ENCODE peak calls at places on chromosomes 5 and 9, in four cellular contexts. R is progenitor cell of endocrine pancreas, I is lower leg skin, S is uterus. E is an unnamed sample.

GRCh38 chr9:31210982-31211570 is 1173.4 kb upstream of the ACO1 start:
- DNase-seq in R (no peak), I (no peak), S (no peak), E (no peak)

GRCh38 chr5:2133080-2133479 is 250.4 kb upstream of the IRX4 start:
- DNase-seq in R (no peak), I (no peak), S (no peak), E (no peak)

GRCh38 chr5:91848453-91848852 is 465.3 kb upstream of the ARRDC3 start:
- DNase-seq in R (no peak), I (no peak), S (no peak), E (no peak)

GRCh38 chr9:15501179-15501578 is 9.6 kb downstream of the PSIP1 start:
- DNase-seq in R (no peak), I (no peak), S (no peak), E (no peak)

GRCh38 chr5:7908317-7908716 is 39.4 kb downstream of the MTRR start:
- DNase-seq in R (no peak), I (no peak), S (no peak), E (no peak)

GRCh38 chr9:126611592-126612328 is 2.0 kb upstream of the LMX1B start:
- DNase-seq in R (peak; percentile 88), I (peak; percentile 94), S (peak; percentile 64), E (peak; percentile 94)

GRCh38 chr9:21968331-21969010 is 25.7 kb downstream of the CDKN2A start:
- DNase-seq in R (peak; percentile 31), I (peak; percentile 78), S (no peak), E (peak; percentile 51)

GRCh38 chr5:138389332-138389731 is 36.8 kb downstream of the KDM3B start:
- DNase-seq in R (no peak), I (no peak), S (no peak), E (no peak)

GRCh38 chr5:115246361-115246991 is 16.2 kb downstream of the PGGT1B start:
- DNase-seq in R (no peak), I (no peak), S (no peak), E (no peak)

GRCh38 chr5:160105686-160106085 is 13.6 kb downstream of the PWWP2A start:
- DNase-seq in R (no peak), I (no peak), S (no peak), E (no peak)

GRCh38 chr9:29214702-29215248 is 1641.5 kb upstream of the C9orf72 start:
- DNase-seq in R (peak; percentile 15), I (no peak), S (peak; percentile 14), E (peak; percentile 12)

GRCh38 chr5:180041501-180042274 is 29.9 kb downstream of the RNF130 start:
- DNase-seq in R (no peak), I (no peak), S (no peak), E (no peak)

GRCh38 chr5:95743877-95744276 is 12.7 kb downstream of the RHOBTB3 start:
- DNase-seq in R (no peak), I (no peak), S (no peak), E (no peak)

GRCh38 chr5:6818594-6819512 is 105.6 kb downstream of the TENT4A start:
- DNase-seq in R (no peak), I (no peak), S (no peak), E (no peak)

GRCh38 chr5:122195784-122196394 is 66.5 kb downstream of the ZNF474 start:
- DNase-seq in R (no peak), I (no peak), S (peak; percentile 25), E (peak; percentile 57)

GRCh38 chr9:113808391-113809191 is 67.5 kb upstream of the ZNF618 start:
- DNase-seq in R (no peak), I (peak; percentile 85), S (peak; percentile 58), E (no peak)

DNA sequence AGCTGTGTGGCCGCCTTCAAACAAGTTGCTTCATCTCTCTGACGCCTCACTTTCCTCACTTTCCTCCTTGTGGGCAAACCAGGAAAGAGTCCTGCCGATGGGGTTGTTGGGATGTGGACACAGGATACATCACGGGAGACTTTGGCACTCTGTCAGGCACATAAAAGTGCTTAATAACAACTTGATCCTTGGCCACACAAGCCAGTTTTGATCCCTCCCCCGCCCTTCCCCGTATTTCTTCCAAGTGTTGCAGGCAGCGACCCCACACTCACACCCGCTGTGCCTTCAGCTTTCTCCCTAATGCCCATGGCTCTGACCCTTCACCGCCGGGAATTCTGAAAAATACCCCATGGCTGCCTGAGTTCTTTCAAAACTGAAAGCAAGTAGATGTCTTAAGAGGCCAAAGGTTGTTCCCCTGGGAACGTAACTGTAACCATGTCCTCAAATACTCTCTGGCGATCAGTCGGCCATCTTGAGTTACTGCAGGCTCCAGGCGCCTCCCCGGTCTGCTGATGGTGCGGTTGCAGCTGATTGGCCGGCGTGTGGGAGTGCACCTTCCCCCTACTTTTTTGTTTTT is 59.8 kb downstream of the ARHGEF37 start:
- DNase-seq in R (no peak), I (peak; percentile 86), S (peak; percentile 81), E (no peak)
- TF ChIP-seq CTCF in R (no peak), I (no peak), S (peak; percentile 28), E (no peak)

DNA sequence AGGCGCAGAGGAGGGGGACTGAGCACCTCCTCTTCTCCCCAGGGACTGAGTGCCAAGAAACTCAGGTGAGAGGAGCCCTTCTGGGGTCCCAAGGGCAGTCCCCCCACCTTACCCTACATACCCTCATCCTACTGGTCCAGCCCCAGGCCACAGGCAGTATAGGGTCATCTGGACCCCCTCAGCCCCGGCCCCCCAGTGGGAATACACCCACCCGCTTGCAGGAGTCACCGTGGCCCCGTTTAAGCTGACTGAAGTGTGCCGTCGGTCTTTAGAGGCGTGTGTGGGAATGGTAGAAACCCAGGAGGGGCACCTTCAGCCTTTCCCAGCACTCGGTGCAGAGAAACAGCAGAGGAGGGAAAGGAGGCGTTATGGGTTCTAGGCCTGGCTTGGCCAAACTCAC is 30.8 kb downstream of the COL15A1 start:
- DNase-seq in R (no peak), I (no peak), S (no peak), E (no peak)
- TF ChIP-seq CTCF in R (no peak), I (no peak), S (no peak), E (no peak)

GRCh38 chr5:141094481-141095262 is at the start of gene PCDHB2:
- DNase-seq in R (peak; percentile 49), I (no peak), S (no peak), E (peak; percentile 82)
- TF ChIP-seq CTCF in R (peak; percentile 78), I (no peak), S (peak; percentile 9), E (peak; percentile 90)

DNA sequence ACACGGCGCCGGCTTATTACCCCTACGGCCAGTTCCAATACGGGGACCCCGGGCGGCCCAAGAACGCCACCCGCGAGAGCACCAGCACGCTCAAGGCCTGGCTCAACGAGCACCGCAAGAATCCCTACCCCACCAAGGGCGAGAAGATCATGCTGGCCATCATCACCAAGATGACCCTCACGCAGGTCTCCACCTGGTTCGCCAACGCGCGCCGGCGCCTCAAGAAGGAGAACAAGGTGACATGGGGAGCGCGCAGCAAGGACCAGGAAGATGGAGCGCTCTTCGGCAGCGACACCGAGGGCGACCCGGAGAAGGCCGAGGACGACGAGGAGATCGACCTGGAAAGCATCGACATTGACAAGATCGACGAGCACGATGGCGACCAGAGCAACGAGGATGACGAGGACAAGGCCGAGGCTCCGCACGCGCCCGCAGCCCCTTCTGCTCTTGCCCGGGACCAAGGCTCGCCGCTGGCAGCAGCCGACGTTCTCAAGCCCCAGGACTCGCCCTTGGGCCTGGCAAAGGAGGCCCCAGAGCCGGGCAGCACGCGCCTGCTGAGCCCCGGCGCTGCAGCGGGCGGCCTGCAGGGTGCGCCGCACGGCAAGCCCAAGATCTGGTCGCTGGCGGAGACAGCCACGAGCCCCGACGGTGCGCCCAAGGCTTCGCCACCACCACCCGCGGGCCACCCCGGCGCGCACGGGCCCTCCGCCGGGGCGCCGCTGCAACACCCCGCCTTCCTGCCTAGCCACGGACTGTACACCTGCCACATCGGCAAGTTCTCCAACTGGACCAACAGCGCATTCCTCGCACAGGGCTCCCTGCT is 3.9 kb downstream of the IRX1 start:
- DNase-seq in R (no peak), I (peak; percentile 84), S (no peak), E (peak; percentile 64)
- TF ChIP-seq CTCF in R (peak; percentile 56), I (no peak), S (no peak), E (peak; percentile 33)

GRCh38 chr9:124868511-124869465 is 6.9 kb downstream of the ARPC5L start:
- DNase-seq in R (peak; percentile 77), I (peak; percentile 96), S (peak; percentile 87), E (peak; percentile 90)
- TF ChIP-seq CTCF in R (peak; percentile 26), I (no peak), S (no peak), E (no peak)

GRCh38 chr9:83231039-83231438 is 168.1 kb upstream of the RASEF start:
- DNase-seq in R (no peak), I (no peak), S (no peak), E (peak; percentile 15)
- TF ChIP-seq CTCF in R (peak; percentile 29), I (no peak), S (no peak), E (peak; percentile 43)

GRCh38 chr5:78923622-78923970 is 61.5 kb downstream of the ARSB start:
- DNase-seq in R (no peak), I (no peak), S (no peak), E (no peak)

GRCh38 chr5:78929833-78930232 is 55.3 kb downstream of the ARSB start:
- DNase-seq in R (no peak), I (no peak), S (no peak), E (no peak)

GRCh38 chr5:78925102-78925876 is 59.8 kb downstream of the ARSB start:
- DNase-seq in R (no peak), I (no peak), S (no peak), E (no peak)

GRCh38 chr5:78930742-78931141 is 54.4 kb downstream of the ARSB start:
- DNase-seq in R (no peak), I (no peak), S (no peak), E (no peak)

DNA sequence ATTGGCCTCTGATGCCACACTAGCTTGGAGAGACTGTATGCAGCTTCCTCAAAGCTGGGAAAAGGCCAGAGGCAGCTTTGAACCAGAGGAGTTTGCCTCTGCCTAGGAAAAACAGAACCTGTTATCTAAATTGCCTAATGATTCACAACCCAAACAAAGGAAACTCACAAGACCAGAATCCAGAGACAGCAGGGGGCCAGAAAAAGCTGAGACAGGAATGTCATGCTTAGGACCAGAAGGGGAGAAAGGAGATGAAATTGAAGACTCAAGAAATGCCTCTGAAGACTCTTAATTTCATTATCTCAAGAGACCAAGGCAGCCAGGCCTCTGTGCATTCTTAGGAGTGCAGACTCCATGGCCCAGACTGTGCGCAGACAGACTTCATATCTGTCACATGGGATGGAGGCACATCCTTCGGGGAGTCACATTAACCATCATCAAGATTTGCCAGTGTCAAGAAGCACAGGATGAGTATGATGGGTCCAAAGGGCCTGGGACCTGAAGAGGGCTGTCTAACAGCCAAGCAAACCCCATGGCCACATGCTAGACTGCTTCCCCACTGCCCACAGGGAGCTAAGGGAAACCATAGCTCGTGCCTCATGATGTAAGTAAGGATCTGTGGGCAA is 57.3 kb downstream of the ARSB start:
- DNase-seq in R (no peak), I (no peak), S (no peak), E (no peak)
- TF ChIP-seq CTCF in R (no peak), I (no peak), S (no peak), E (no peak)

DNA sequence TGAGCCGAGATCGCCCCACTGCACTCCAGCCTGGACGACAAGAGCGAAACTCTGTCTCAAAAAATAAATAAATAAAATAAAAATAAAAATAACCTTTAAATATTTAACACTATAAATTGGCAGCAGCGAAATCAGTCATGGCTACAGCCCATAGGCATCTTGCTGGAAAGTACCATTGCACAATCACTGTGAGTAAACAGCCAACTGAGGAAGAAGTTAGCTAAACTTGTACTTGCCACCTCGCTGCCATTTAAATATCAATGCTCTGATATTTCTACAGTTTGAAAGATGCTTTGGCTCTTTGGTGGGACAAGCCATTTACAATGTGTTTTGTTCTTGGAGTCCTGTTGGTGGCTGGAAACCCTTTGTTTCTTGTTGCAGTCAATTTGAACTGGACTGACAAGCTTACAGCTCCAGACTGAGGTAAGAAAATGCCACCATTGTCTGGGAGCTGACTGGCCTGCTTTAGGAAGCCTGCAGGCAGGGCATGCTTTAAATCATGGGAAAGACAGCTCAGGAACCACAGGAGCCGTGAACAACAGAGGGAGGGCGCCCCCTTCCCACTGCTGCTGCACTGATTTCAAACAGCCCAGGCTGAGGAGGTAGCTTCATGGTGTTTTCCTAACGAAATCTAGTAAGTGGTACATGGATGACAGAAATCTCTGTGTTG is 322.8 kb upstream of the RFX3 start:
- DNase-seq in R (peak; percentile 11), I (no peak), S (no peak), E (peak; percentile 61)
- TF ChIP-seq CTCF in R (peak; percentile 51), I (no peak), S (no peak), E (no peak)